ENCODE peak calls at places on chromosomes 13 and 19, in four cellular contexts. One of them, this sample, is unnamed.

GRCh38 chr19:3360494-3361383 is 5.6 kb upstream of the NFIC start:
- DNase-seq in left lung: peak; percentile 93
- DNase-seq in SJSA1: peak; percentile 47
- DNase-seq in cardiac muscle cell: peak; percentile 39
- DNase-seq in this sample: peak; percentile 69

GRCh38 chr13:46541210-46541609 is 11.8 kb upstream of the LRCH1 start:
- DNase-seq in left lung: no peak
- DNase-seq in SJSA1: no peak
- DNase-seq in cardiac muscle cell: no peak
- DNase-seq in this sample: no peak

GRCh38 chr13:32748305-32748704 is 162.1 kb downstream of the PDS5B start:
- DNase-seq in left lung: no peak
- DNase-seq in SJSA1: no peak
- DNase-seq in cardiac muscle cell: no peak
- DNase-seq in this sample: no peak

GRCh38 chr19:3319643-3320353 is 46.6 kb upstream of the NFIC start:
- DNase-seq in left lung: peak; percentile 35
- DNase-seq in SJSA1: no peak
- DNase-seq in cardiac muscle cell: peak; percentile 50
- DNase-seq in this sample: no peak

GRCh38 chr13:27926644-27927434 is 7.0 kb downstream of the PDX1 start:
- DNase-seq in left lung: no peak
- DNase-seq in SJSA1: no peak
- DNase-seq in cardiac muscle cell: no peak
- DNase-seq in this sample: no peak

GRCh38 chr13:96089749-96090239 is at the start of gene HS6ST3:
- DNase-seq in left lung: peak; percentile 75
- DNase-seq in SJSA1: no peak
- DNase-seq in cardiac muscle cell: peak; percentile 10
- DNase-seq in this sample: no peak

GRCh38 chr13:75776550-75776949 is 140.4 kb downstream of the LMO7 start:
- DNase-seq in left lung: no peak
- DNase-seq in SJSA1: no peak
- DNase-seq in cardiac muscle cell: no peak
- DNase-seq in this sample: no peak

GRCh38 chr13:41668130-41668757 is 210.9 kb downstream of the RGCC start:
- DNase-seq in left lung: no peak
- DNase-seq in SJSA1: peak; percentile 57
- DNase-seq in cardiac muscle cell: peak; percentile 97
- DNase-seq in this sample: no peak

GRCh38 chr13:45331981-45332830 is 8.8 kb downstream of the TPT1 start:
- DNase-seq in left lung: no peak
- DNase-seq in SJSA1: peak; percentile 73
- DNase-seq in cardiac muscle cell: peak; percentile 95
- DNase-seq in this sample: no peak

GRCh38 chr19:33678796-33679195 is 57.0 kb downstream of the CHST8 start:
- DNase-seq in left lung: no peak
- DNase-seq in SJSA1: no peak
- DNase-seq in cardiac muscle cell: no peak
- DNase-seq in this sample: no peak

GRCh38 chr13:99150575-99151370 is 49.9 kb upstream of the UBAC2 start:
- DNase-seq in left lung: no peak
- DNase-seq in SJSA1: peak; percentile 91
- DNase-seq in cardiac muscle cell: peak; percentile 59
- DNase-seq in this sample: no peak

GRCh38 chr19:53818756-53819155 is 5.4 kb downstream of the NLRP12 start:
- DNase-seq in left lung: peak; percentile 2
- DNase-seq in SJSA1: no peak
- DNase-seq in cardiac muscle cell: no peak
- DNase-seq in this sample: no peak

GRCh38 chr13:102484329-102484728 is 82.5 kb upstream of the FGF14 start:
- DNase-seq in left lung: no peak
- DNase-seq in SJSA1: no peak
- DNase-seq in cardiac muscle cell: no peak
- DNase-seq in this sample: no peak

GRCh38 chr19:51157265-51157664 is 15.2 kb downstream of the SIGLEC7 start:
- DNase-seq in left lung: no peak
- DNase-seq in SJSA1: no peak
- DNase-seq in cardiac muscle cell: no peak
- DNase-seq in this sample: no peak

GRCh38 chr19:6423499-6424189 is 967 bp downstream of the KHSRP start:
- DNase-seq in left lung: peak; percentile 77
- DNase-seq in SJSA1: peak; percentile 75
- DNase-seq in cardiac muscle cell: peak; percentile 57
- DNase-seq in this sample: no peak

GRCh38 chr19:1113278-1113985 is 9.6 kb downstream of the GPX4 start:
- DNase-seq in left lung: peak; percentile 95
- DNase-seq in SJSA1: peak; percentile 98
- DNase-seq in cardiac muscle cell: peak; percentile 98
- DNase-seq in this sample: peak; percentile 67

GRCh38 chr13:51636349-51636890 is 52.2 kb downstream of the WDFY2 start:
- DNase-seq in left lung: no peak
- DNase-seq in SJSA1: no peak
- DNase-seq in cardiac muscle cell: no peak
- DNase-seq in this sample: no peak

GRCh38 chr19:58052256-58052655 is 6.8 kb upstream of the ZNF135 start:
- DNase-seq in left lung: no peak
- DNase-seq in SJSA1: no peak
- DNase-seq in cardiac muscle cell: no peak
- DNase-seq in this sample: no peak
- H3K9me3 ChIP-seq in left lung: peaks cover 86% of the 10 kb centered on the region
- H3K9me3 ChIP-seq in SJSA1: peaks cover 8% of the 10 kb centered on the region
- H3K9me3 ChIP-seq in cardiac muscle cell: no peaks in the 10 kb centered on the region
- H3K9me3 ChIP-seq in this sample: no peaks in the 10 kb centered on the region

GRCh38 chr19:15618321-15618720 is 3.3 kb downstream of the CYP4F8 start:
- DNase-seq in left lung: no peak
- DNase-seq in SJSA1: no peak
- DNase-seq in cardiac muscle cell: no peak
- DNase-seq in this sample: no peak
- H3K9me3 ChIP-seq in left lung: no peaks in the 10 kb centered on the region
- H3K9me3 ChIP-seq in SJSA1: no peaks in the 10 kb centered on the region
- H3K9me3 ChIP-seq in cardiac muscle cell: no peaks in the 10 kb centered on the region
- H3K9me3 ChIP-seq in this sample: no peaks in the 10 kb centered on the region

GRCh38 chr19:58166708-58167280 is 16.1 kb upstream of the ZNF274 start:
- DNase-seq in left lung: no peak
- DNase-seq in SJSA1: no peak
- DNase-seq in cardiac muscle cell: no peak
- DNase-seq in this sample: no peak
- H3K9me3 ChIP-seq in left lung: peaks cover 100% of the 10 kb centered on the region
- H3K9me3 ChIP-seq in SJSA1: peaks cover 35% of the 10 kb centered on the region
- H3K9me3 ChIP-seq in cardiac muscle cell: no peaks in the 10 kb centered on the region
- H3K9me3 ChIP-seq in this sample: peaks cover 12% of the 10 kb centered on the region

GRCh38 chr13:111968611-111969010 is 98.3 kb upstream of the SOX1 start:
- DNase-seq in left lung: no peak
- DNase-seq in SJSA1: no peak
- DNase-seq in cardiac muscle cell: no peak
- DNase-seq in this sample: no peak
- H3K9me3 ChIP-seq in left lung: peaks cover 3% of the 10 kb centered on the region
- H3K9me3 ChIP-seq in SJSA1: no peaks in the 10 kb centered on the region
- H3K9me3 ChIP-seq in cardiac muscle cell: no peaks in the 10 kb centered on the region
- H3K9me3 ChIP-seq in this sample: no peaks in the 10 kb centered on the region

DNA sequence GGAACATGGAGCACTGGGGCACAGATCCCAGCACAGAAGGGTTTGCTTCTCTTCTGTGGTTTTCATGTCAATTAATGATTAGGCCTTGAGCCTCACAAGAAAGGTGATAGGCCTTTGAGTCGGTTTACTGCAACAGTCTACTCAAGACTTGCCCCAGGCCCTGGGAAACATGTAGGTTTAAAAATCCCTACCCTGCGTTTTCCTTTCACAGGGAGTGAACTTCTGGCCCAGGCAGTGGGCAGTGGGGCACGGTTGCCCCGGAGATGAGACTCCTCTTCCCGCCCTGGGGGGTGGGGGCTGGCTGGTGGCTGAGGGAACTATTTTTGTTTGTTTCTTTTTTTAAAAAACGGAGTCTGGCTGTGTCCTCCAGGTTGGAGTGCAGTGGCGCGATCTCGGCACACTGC is 597 bp upstream of the SPATA13 start:
- DNase-seq in left lung: peak; percentile 73
- DNase-seq in SJSA1: no peak
- DNase-seq in cardiac muscle cell: no peak
- DNase-seq in this sample: no peak
- H3K9me3 ChIP-seq in left lung: no peaks in the 10 kb centered on the region
- H3K9me3 ChIP-seq in SJSA1: no peaks in the 10 kb centered on the region
- H3K9me3 ChIP-seq in cardiac muscle cell: no peaks in the 10 kb centered on the region
- H3K9me3 ChIP-seq in this sample: no peaks in the 10 kb centered on the region

This sample was measured in T-helper 17 cell.